ENCODE peak calls at places on chromosomes 6 and 20, in six cellular contexts. M is SK-N-SH, N is Panc1, D is GM12878, K is HepG2, J is H1. Q is an unnamed sample.

GRCh38 chr20:36792422-36792821 is 18.9 kb upstream of the DSN1 start:
- DNase-seq in K (peak), J (no peak), N (no peak), D (no peak), M (peak), Q (peak)

GRCh38 chr6:166494757-166495486 is 91.6 kb downstream of the RAMACL start:
- DNase-seq in K (no peak), M (no peak), J (no peak), N (no peak), D (no peak), Q (no peak)

GRCh38 chr6:43575105-43575771 is 600 bp downstream of the XPO5 start:
- DNase-seq in N (no peak), M (peak), J (no peak), D (no peak), K (peak), Q (no peak)

GRCh38 chr6:135159531-135159930 is 21.6 kb upstream of the MYB start:
- DNase-seq in N (no peak), D (no peak), M (no peak), K (no peak), J (no peak), Q (no peak)

GRCh38 chr20:33668087-33668790 is 1.5 kb downstream of the ACTL10 start:
- DNase-seq in J (peak), D (no peak), K (no peak), M (peak), N (no peak), Q (no peak)

GRCh38 chr6:90534337-90535025 is 52.4 kb downstream of the MAP3K7 start:
- DNase-seq in J (no peak), M (no peak), D (no peak), K (no peak), N (no peak), Q (no peak)

GRCh38 chr6:130159876-130160415 is 62.8 kb downstream of the SAMD3 start:
- DNase-seq in N (no peak), M (no peak), K (no peak), J (no peak), D (no peak), Q (no peak)

GRCh38 chr6:109705258-109705657 is 14.2 kb downstream of the FIG4 start:
- DNase-seq in J (peak), K (peak), M (peak), N (peak), D (peak), Q (peak)

GRCh38 chr20:24102290-24102689 is 113.7 kb upstream of the GGTLC1 start:
- DNase-seq in M (no peak), J (peak), N (no peak), D (no peak), K (peak), Q (no peak)

GRCh38 chr20:53794529-53795115 is 201.0 kb upstream of the ZNF217 start:
- DNase-seq in M (no peak), K (no peak), N (no peak), D (no peak), J (no peak), Q (no peak)

GRCh38 chr20:49308875-49309274 is 31.0 kb upstream of the ZNFX1 start:
- DNase-seq in N (no peak), K (no peak), J (no peak), M (no peak), D (no peak), Q (no peak)

GRCh38 chr20:61900376-61901293 is 165.0 kb downstream of the TAF4 start:
- DNase-seq in N (no peak), M (no peak), D (no peak), K (peak), J (no peak), Q (no peak)

GRCh38 chr20:23245553-23246128 is 105.0 kb upstream of the NXT1 start:
- DNase-seq in N (peak), J (peak), D (peak), K (peak), M (no peak), Q (no peak)

GRCh38 chr6:35213161-35213823 is 464 bp upstream of the SCUBE3 start:
- DNase-seq in D (no peak), J (no peak), M (peak), N (no peak), K (no peak), Q (no peak)

GRCh38 chr6:148565931-148566663 is 180.7 kb upstream of the UST start:
- DNase-seq in J (no peak), K (no peak), N (no peak), M (no peak), D (no peak), Q (peak)

GRCh38 chr20:33862709-33863403 is 51.7 kb downstream of the CHMP4B start:
- DNase-seq in J (peak), D (no peak), N (no peak), K (peak), M (peak), Q (no peak)

GRCh38 chr6:100257661-100258395 is 206.9 kb downstream of the SIM1 start:
- DNase-seq in D (peak), J (no peak), N (peak), M (no peak), K (peak), Q (peak)

GRCh38 chr6:126787635-126788034 is 330.8 kb upstream of the RSPO3 start:
- DNase-seq in D (no peak), M (no peak), N (no peak), J (no peak), K (no peak), Q (no peak)

GRCh38 chr20:6348908-6349307 is 226.1 kb upstream of the FERMT1 start:
- DNase-seq in M (no peak), N (no peak), J (no peak), D (no peak), K (no peak), Q (no peak)

GRCh38 chr20:49717693-49718092 is 4.0 kb upstream of the B4GALT5 start:
- DNase-seq in N (peak), M (no peak), J (no peak), K (peak), D (no peak), Q (peak)

GRCh38 chr6:5058254-5058653 is 26.9 kb upstream of the PPP1R3G start:
- DNase-seq in D (no peak), M (no peak), N (no peak), K (no peak), J (no peak), Q (no peak)

GRCh38 chr6:22328499-22328898 is 31.7 kb upstream of the PRL start:
- DNase-seq in K (no peak), M (no peak), J (no peak), D (no peak), N (no peak), Q (no peak)

GRCh38 chr20:40763646-40764295 is 74.7 kb upstream of the MAFB start:
- DNase-seq in N (no peak), J (no peak), M (peak), D (no peak), K (no peak), Q (no peak)

GRCh38 chr6:170166511-170167122 is 124.3 kb downstream of the DLL1 start:
- DNase-seq in D (no peak), K (no peak), N (no peak), J (no peak), M (no peak), Q (no peak)

GRCh38 chr20:50744143-50744792 is 12.9 kb downstream of the PARD6B start:
- DNase-seq in K (peak), N (no peak), M (peak), J (peak), D (no peak), Q (peak)

GRCh38 chr6:99241905-99242534 is 107.5 kb downstream of the FAXC start:
- DNase-seq in J (peak), M (peak), K (peak), N (no peak), D (no peak), Q (peak)

GRCh38 chr6:83511901-83512681 is at the start of gene PRSS35:
- DNase-seq in D (no peak), K (peak), N (no peak), M (peak), J (peak), Q (peak)

GRCh38 chr20:440636-441035 is 21.7 kb downstream of the TBC1D20 start:
- DNase-seq in K (no peak), J (no peak), D (no peak), M (no peak), N (no peak), Q (no peak)

GRCh38 chr6:138309695-138310094 is 68.0 kb upstream of the SMIM28 start:
- DNase-seq in J (no peak), D (no peak), K (no peak), N (no peak), M (no peak), Q (no peak)

GRCh38 chr6:154579046-154579823 is 68.8 kb upstream of the CNKSR3 start:
- DNase-seq in N (no peak), J (no peak), M (no peak), K (no peak), D (no peak), Q (no peak)

GRCh38 chr6:30542915-30543314 is 13.4 kb downstream of the GNL1 start:
- DNase-seq in M (no peak), J (no peak), K (no peak), D (no peak), N (no peak), Q (no peak)

GRCh38 chr20:41176711-41177552 is 39.6 kb downstream of the PLCG1 start:
- DNase-seq in D (no peak), K (no peak), M (no peak), J (peak), N (no peak), Q (no peak)

GRCh38 chr6:39451831-39452230 is 129.3 kb upstream of the KCNK16 start:
- DNase-seq in N (peak), K (no peak), M (no peak), J (peak), D (no peak), Q (peak)

GRCh38 chr20:43988451-43988850 is 73.8 kb downstream of the TOX2 start:
- DNase-seq in D (no peak), K (no peak), J (no peak), N (no peak), M (no peak), Q (no peak)

GRCh38 chr6:142331075-142331551 is 29.3 kb downstream of the ADGRG6 start:
- DNase-seq in N (no peak), D (no peak), K (peak), M (no peak), J (no peak), Q (no peak)

GRCh38 chr6:80088637-80089036 is 17.8 kb upstream of the BCKDHB start:
- DNase-seq in K (peak), N (no peak), J (no peak), M (no peak), D (no peak), Q (no peak)

GRCh38 chr6:97915537-97915936 is 632.5 kb upstream of the MMS22L start:
- DNase-seq in J (no peak), N (no peak), M (no peak), D (no peak), K (no peak), Q (no peak)

GRCh38 chr20:37919389-37920040 is 16.6 kb downstream of the VSTM2L start:
- DNase-seq in M (no peak), N (no peak), J (no peak), K (no peak), D (no peak), Q (no peak)

GRCh38 chr6:22145823-22146379 is 150.9 kb downstream of the PRL start:
- DNase-seq in J (no peak), K (no peak), D (no peak), M (peak), N (peak), Q (no peak)

GRCh38 chr6:137884428-137884827 is 17.4 kb downstream of the TNFAIP3 start:
- DNase-seq in D (no peak), K (no peak), J (no peak), N (no peak), M (no peak), Q (no peak)

DNA sequence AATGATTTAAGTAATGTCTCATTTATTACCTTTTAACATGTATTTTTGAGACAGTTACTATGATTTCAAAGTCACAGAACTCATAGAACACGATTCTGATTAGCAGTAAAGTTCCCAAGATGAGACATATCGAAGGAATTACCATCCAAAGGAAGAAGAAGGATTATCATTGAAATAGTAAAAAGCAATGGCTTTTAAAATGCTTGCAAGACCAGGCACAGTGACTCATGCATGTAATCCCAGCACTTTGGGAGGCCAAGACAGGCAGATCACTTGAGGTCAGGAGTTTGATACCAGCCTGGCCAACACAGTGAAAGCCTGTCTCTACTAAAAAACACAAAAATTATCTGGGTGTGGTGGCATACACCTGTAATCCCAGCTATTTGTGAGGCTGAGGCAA is 219.1 kb downstream of the KHDC1L start:
- DNase-seq in M (no peak), D (no peak), J (no peak), K (no peak), N (no peak), Q (no peak)
- TF ChIP-seq SIN3A in M (no peak), D (no peak), J (no peak), K (no peak), N (no peak), Q (no peak)

GRCh38 chr6:159074866-159075265 is 30.1 kb upstream of the TAGAP start:
- DNase-seq in K (no peak), J (no peak), N (no peak), M (peak), D (no peak), Q (no peak)
- TF ChIP-seq SIN3A in K (no peak), J (no peak), N (no peak), M (no peak), D (no peak), Q (no peak)

GRCh38 chr6:45480697-45481415 is 103.1 kb upstream of the SUPT3H start:
- DNase-seq in K (no peak), M (no peak), N (no peak), D (no peak), J (no peak), Q (no peak)
- TF ChIP-seq SIN3A in K (no peak), M (no peak), N (no peak), D (no peak), J (no peak), Q (no peak)

GRCh38 chr6:40903456-40903855 is 135.6 kb downstream of the UNC5CL start:
- DNase-seq in K (no peak), M (no peak), N (no peak), J (no peak), D (no peak), Q (no peak)
- TF ChIP-seq SIN3A in K (no peak), M (no peak), N (no peak), J (no peak), D (no peak), Q (no peak)

DNA sequence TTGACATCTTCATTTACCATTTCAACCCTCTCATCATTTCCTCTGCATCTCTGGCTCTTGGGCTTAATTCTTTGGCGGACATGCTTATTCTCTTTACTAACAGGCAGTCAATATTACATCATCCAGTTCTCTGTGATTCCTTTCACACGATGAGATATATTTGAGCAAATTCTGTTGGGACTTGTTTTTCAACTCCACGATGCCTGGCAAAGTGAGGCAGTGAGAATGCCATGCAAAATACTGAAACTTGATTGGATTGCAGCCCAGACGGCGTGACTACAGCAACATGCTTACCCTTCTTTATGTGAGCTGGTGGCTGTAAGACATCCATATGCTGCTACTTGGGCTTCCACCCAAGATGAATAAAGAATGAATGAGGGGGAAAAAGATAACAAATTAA is 101.7 kb upstream of the SPACA1 start:
- DNase-seq in M (no peak), K (no peak), D (no peak), N (no peak), J (no peak), Q (no peak)
- TF ChIP-seq SIN3A in M (no peak), K (no peak), D (no peak), N (no peak), J (no peak), Q (no peak)

GRCh38 chr20:15857131-15857784 is 716.0 kb downstream of the KIF16B start:
- DNase-seq in J (no peak), N (no peak), D (peak), M (no peak), K (no peak), Q (no peak)
- TF ChIP-seq SIN3A in J (no peak), N (no peak), D (no peak), M (no peak), K (no peak), Q (no peak)

DNA sequence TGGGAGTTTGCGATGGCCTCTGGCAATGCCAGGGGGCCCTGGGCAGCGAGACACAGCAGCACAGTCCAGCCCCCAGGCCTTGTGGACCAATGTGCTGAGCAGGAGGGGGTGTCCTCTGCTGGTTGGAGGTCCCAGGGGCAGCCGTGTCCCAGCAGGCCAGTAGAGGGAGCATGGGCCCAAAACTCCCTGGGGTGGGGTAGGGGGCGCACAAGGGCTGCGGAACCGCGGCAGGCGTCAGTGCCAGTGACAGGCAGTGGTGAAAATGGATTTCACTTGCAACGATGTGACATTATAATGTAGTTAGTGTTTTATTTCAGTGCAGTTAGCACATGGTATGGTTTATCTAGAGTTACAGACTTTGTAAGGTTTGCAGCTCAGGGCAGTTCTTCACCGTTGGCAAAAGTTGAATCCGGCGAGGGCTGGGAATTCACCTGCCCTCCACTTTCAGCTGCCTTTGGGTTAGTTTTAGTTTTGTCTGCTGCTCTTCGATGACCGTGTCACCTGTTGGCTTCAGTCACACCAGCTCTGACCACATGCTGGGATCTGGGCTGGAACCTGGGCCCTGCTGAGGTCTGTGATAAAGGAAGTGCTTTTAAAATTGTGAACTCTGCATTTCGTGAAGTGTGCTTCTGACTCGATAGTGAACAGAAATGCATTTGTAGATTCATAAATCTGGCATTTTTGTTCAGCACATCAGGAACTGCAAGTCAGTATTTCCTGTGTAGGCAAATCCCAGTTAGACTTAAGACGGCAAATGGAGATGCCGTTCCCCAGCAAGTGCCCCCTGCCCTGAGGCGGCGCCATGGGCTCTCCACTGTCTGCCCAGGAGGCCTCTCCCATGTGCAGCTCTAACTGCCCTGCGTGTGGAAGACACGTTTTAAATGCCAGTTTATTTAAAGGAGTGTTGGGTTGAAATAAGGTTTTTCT is 46.8 kb downstream of the PYGB start:
- DNase-seq in J (peak), D (no peak), N (no peak), K (peak), M (peak), Q (peak)
- TF ChIP-seq SIN3A in J (no peak), D (no peak), N (no peak), K (no peak), M (no peak), Q (no peak)

Q was measured in HCT116.